ENCODE peak calls at places on chromosomes 6 and 20, in eight cellular contexts. J is hepatocyte, E is hepatic stellate cell, B is Panc1, Z is small intestine, H is tibial artery, P is astrocyte of the spinal cord, R is fibroblast of mammary gland. W is an unnamed sample.

GRCh38 chr20:37327748-37328147 is 18.2 kb upstream of the SRC start:
- DNase-seq in Z (no peak), E (peak; percentile 78), H (peak; percentile 95), J (peak; percentile 65), P (peak; percentile 45), R (peak; percentile 96), B (no peak), W (peak; percentile 79)

GRCh38 chr6:119495230-119495683 is 145.7 kb upstream of the MAN1A1 start:
- DNase-seq in B (no peak), E (no peak), Z (peak; percentile 87), J (no peak), R (no peak), H (no peak), P (no peak), W (no peak)

GRCh38 chr6:158409451-158409850 is 97.2 kb downstream of the TULP4 start:
- DNase-seq in J (no peak), P (peak; percentile 61), H (no peak), R (peak; percentile 57), B (no peak), E (no peak), Z (peak; percentile 24), W (peak; percentile 81)

GRCh38 chr6:15384901-15385300 is 139.0 kb downstream of the JARID2 start:
- DNase-seq in E (no peak), B (no peak), Z (no peak), P (no peak), R (no peak), J (no peak), H (no peak), W (no peak)

GRCh38 chr6:17225767-17226166 is 55.4 kb upstream of the RBM24 start:
- DNase-seq in E (peak; percentile 21), Z (no peak), J (no peak), B (no peak), R (no peak), H (no peak), P (no peak), W (no peak)

GRCh38 chr6:77620290-77620882 is 32.5 kb upstream of the MEI4 start:
- DNase-seq in Z (peak; percentile 18), H (no peak), B (no peak), E (no peak), R (no peak), P (peak; percentile 7), J (peak; percentile 60), W (peak; percentile 16)

GRCh38 chr6:138571174-138571573 is 71.9 kb upstream of the NHSL1 start:
- DNase-seq in Z (no peak), J (peak; percentile 33), B (no peak), R (no peak), H (no peak), E (no peak), P (peak; percentile 35), W (no peak)

GRCh38 chr6:41039060-41039998 is at the start of gene UNC5CL:
- DNase-seq in E (peak; percentile 50), R (peak; percentile 15), J (peak; percentile 83), Z (peak; percentile 97), P (no peak), B (peak; percentile 25), H (no peak), W (peak; percentile 29)

GRCh38 chr6:147055821-147056392 is 148.3 kb upstream of the STXBP5 start:
- DNase-seq in E (no peak), H (no peak), Z (no peak), P (no peak), R (no peak), J (no peak), B (no peak), W (no peak)

GRCh38 chr20:21936720-21937380 is 231.4 kb downstream of the PAX1 start:
- DNase-seq in R (peak; percentile 23), P (peak; percentile 76), B (no peak), Z (no peak), E (no peak), H (no peak), J (no peak), W (no peak)

GRCh38 chr20:6501061-6501460 is 266.4 kb upstream of the BMP2 start:
- DNase-seq in R (peak; percentile 91), B (no peak), P (peak; percentile 76), Z (no peak), E (peak; percentile 17), H (no peak), J (no peak), W (peak; percentile 69)

GRCh38 chr6:108904731-108905130 is 56.5 kb downstream of the ARMC2 start:
- DNase-seq in B (no peak), E (no peak), P (no peak), J (no peak), Z (peak; percentile 55), R (no peak), H (no peak), W (no peak)

GRCh38 chr6:85866373-85866740 is 223.7 kb upstream of the SYNCRIP start:
- DNase-seq in H (no peak), J (no peak), Z (peak; percentile 2), R (peak; percentile 45), B (no peak), P (no peak), E (peak; percentile 13), W (no peak)

GRCh38 chr6:53527249-53527765 is 17.6 kb downstream of the GCLC start:
- DNase-seq in R (no peak), B (no peak), H (no peak), E (no peak), Z (no peak), P (no peak), J (no peak), W (no peak)

GRCh38 chr20:49821850-49822249 is 9.2 kb downstream of the SLC9A8 start:
- DNase-seq in Z (no peak), B (no peak), R (peak; percentile 53), P (peak; percentile 52), H (no peak), E (peak; percentile 60), J (no peak), W (peak; percentile 77)

GRCh38 chr6:37429352-37429750 is 3.7 kb upstream of the CMTR1 start:
- DNase-seq in H (no peak), R (no peak), P (no peak), B (no peak), E (no peak), J (no peak), Z (no peak), W (no peak)

GRCh38 chr6:139550361-139550760 is 175.9 kb upstream of the CITED2 start:
- DNase-seq in B (no peak), E (no peak), H (no peak), Z (no peak), R (no peak), P (no peak), J (no peak), W (no peak)

GRCh38 chr6:30067460-30068139 is 602 bp downstream of the PPP1R11 start:
- DNase-seq in J (peak; percentile 87), Z (no peak), R (no peak), B (no peak), H (no peak), P (no peak), E (peak; percentile 78), W (no peak)

GRCh38 chr6:126811307-126811706 is 307.2 kb upstream of the RSPO3 start:
- DNase-seq in R (peak; percentile 63), J (no peak), Z (no peak), B (no peak), H (peak; percentile 33), P (peak; percentile 63), E (no peak), W (peak; percentile 59)

W was measured in fibroblast of pulmonary artery.